ENCODE peak calls at places on chromosomes 11 and 22, in nine cellular contexts. C is heart right ventricle; M is adrenal gland; L is cardiac muscle cell; V is right lobe of liver; K is kidney; O is pancreas; W is CD8-positive, alpha-beta T cell; S is body of pancreas. D is an unnamed sample.
A peak's percentile ranks its signal among the peaks of the same experiment; 100 is the strongest.

GRCh38 chr11:47923667-47924066 is 56.7 kb upstream of the PTPRJ start:
- DNase-seq in V (no peak), S (peak; percentile 49), L (peak; percentile 57), M (peak; percentile 53), K (no peak), O (peak; percentile 52), C (peak; percentile 73), W (no peak), D (no peak)

GRCh38 chr11:69419662-69420061 is 61.8 kb upstream of the LINC01488 start:
- DNase-seq in O (no peak), L (no peak), W (no peak), C (no peak), K (peak; percentile 66), S (no peak), M (no peak), V (no peak), D (no peak)

GRCh38 chr22:44192098-44192810 is 11.5 kb downstream of the PARVG start:
- DNase-seq in C (no peak), W (peak; percentile 47), K (peak; percentile 73), L (peak; percentile 13), M (no peak), V (no peak), S (no peak), O (no peak), D (no peak)

GRCh38 chr11:120184946-120185677 is 25.7 kb upstream of the OAF start:
- DNase-seq in S (peak; percentile 83), C (peak; percentile 82), L (peak; percentile 72), V (peak; percentile 87), O (peak; percentile 79), M (peak; percentile 85), W (no peak), K (peak; percentile 87), D (no peak)

GRCh38 chr11:84922836-84923235 is 704.3 kb downstream of the DLG2 start:
- DNase-seq in W (no peak), S (no peak), O (no peak), V (no peak), K (no peak), L (no peak), C (no peak), M (no peak), D (no peak)

GRCh38 chr11:35714882-35715612 is 52.5 kb downstream of the TRIM44 start:
- DNase-seq in W (no peak), S (no peak), M (no peak), L (peak; percentile 14), C (no peak), V (no peak), K (no peak), O (no peak), D (no peak)

GRCh38 chr11:122363306-122363705 is 247.3 kb upstream of the BLID start:
- DNase-seq in O (no peak), L (no peak), S (no peak), V (no peak), W (no peak), M (no peak), K (no peak), C (no peak), D (no peak)

GRCh38 chr22:32335471-32335870 is 22.2 kb upstream of the RFPL3 start:
- DNase-seq in K (no peak), O (no peak), C (no peak), M (no peak), W (no peak), L (no peak), V (no peak), S (peak; percentile 4), D (no peak)

DNA sequence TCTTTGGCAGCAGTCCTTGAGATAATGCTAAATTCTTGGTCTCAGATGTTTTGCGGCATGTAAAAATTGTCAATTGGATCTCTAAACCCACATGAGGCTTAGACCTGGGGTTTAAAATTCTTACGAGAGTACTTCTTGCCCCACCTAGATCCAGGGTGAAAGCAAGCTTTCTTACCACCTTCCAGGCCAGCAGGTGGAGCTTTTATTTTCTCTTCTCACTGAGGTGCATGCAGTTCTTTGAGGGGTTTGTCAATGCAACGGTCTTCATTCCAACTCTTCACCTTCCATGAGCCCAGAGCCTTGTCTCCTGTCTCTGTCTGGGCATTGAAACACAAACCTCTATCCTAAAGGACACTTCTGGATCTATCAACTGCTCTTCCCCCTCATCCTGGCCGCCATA is 154.1 kb downstream of the MYO18B start:
- DNase-seq in O (no peak), C (no peak), V (no peak), L (no peak), W (no peak), M (no peak), S (no peak), K (no peak), D (no peak)
- TF ChIP-seq CTCF in O (no peak), C (no peak), V (peak; percentile 16), L (no peak), W (no peak), M (no peak), S (no peak), K (no peak), D (no peak)

GRCh38 chr11:64763804-64764611 is 4.2 kb upstream of the PYGM start:
- DNase-seq in W (peak; percentile 73), V (no peak), O (no peak), M (no peak), S (no peak), L (no peak), K (peak; percentile 51), C (no peak), D (no peak)

GRCh38 chr11:64765291-64765803 is 5.6 kb upstream of the PYGM start:
- DNase-seq in O (no peak), K (peak; percentile 70), W (no peak), C (no peak), L (no peak), M (no peak), S (no peak), V (peak; percentile 24), D (peak; percentile 46)

GRCh38 chr11:64762277-64762915 is 2.6 kb upstream of the PYGM start:
- DNase-seq in O (no peak), S (no peak), V (peak; percentile 2), K (peak; percentile 74), M (no peak), C (no peak), L (no peak), W (no peak), D (peak; percentile 53)

GRCh38 chr11:64764753-64765152 is 5.0 kb upstream of the PYGM start:
- DNase-seq in K (no peak), S (no peak), V (no peak), M (no peak), O (no peak), C (no peak), L (no peak), W (no peak), D (peak; percentile 41)

DNA sequence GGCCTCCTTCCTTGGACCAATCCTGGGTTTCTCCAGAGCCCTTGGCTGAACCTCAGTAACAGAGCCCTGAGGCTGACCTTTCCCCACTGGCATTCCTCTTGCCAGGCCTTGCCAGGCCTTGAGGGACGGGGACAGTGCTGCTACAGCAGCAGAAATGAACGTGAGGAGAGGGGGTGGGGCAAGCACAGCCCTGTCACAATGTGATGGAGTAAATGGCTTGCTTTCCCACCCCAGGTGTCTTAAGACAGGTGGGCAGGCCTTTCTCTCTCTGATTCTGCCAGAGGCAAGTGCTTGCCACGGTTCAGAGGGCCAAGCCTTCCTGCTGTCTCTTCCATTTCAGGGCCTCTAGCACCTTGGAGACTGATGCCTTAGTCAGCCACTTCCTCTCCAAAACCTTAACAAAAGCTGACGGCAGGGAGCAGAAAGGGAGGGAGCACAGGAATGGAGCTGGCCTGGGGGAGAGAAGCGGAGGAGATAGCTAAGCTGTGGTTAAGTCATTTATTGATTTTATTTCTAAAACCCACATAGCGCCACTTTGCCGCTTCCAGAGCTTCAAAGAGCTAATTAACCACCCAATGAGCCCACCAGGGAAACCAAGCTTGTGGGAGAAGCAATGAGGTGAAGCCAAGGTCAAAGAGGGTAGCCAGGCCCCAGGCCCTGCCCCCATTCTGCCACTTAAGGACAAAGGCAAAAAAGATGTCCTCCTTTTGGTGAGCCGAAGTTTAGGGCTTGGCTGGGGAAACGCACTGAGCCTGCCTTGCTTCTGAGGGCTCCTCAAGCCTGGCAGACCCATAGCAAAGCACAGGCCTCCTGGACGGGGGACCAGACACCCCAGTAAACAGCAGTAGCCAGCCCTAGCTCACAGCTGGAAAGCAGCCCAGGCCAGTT is 3.4 kb upstream of the PYGM start:
- DNase-seq in V (peak; percentile 21), W (peak; percentile 38), C (no peak), S (no peak), M (peak; percentile 80), O (no peak), K (peak; percentile 82), L (peak; percentile 68), D (peak; percentile 72)
- H3K4me3 ChIP-seq in V (no peak overlapping the region), W (peak overlapping the region; percentile 13), C (no peak overlapping the region), S (no peak overlapping the region), M (no peak overlapping the region), O (no peak overlapping the region), K (no peak overlapping the region), L (no peak overlapping the region), D (no peak overlapping the region)

DNA sequence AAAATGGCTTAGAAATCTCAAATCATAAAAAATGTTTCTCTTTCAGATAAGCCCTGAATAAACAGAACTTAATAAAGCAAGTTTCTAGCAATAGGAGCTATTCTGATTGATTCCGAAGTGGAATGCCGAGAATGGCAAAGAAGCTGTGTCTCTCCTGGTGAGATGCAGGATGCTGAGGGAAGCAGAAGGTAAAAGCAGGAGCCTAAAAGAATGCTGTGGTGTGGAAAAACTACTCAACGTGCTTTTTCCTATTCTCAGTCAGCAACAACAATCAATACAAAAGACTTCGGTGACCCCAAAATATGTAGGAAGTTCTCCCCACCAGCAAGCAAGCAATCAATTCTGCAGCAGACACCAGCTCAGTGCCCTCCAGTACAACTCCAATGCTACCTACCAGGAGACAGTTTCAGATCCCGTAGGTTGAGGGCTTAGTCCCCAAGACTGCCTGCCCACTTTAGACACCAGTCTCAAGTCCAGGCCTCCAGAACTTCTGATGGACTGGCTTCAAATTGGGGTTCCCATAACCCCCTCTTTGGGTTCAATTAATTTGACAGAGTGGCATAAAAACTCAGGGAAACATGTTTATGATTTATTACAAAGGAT is 6.6 kb downstream of the CTSC start:
- DNase-seq in W (no peak), M (no peak), L (no peak), V (no peak), K (no peak), C (no peak), S (no peak), O (no peak), D (no peak)
- H3K4me1 ChIP-seq in W (peaks cover 51% of the 10 kb centered on the region), M (no peaks in the 10 kb centered on the region), L (peaks cover 6% of the 10 kb centered on the region), V (no peaks in the 10 kb centered on the region), K (peaks cover 4% of the 10 kb centered on the region), C (no peaks in the 10 kb centered on the region), S (peaks cover 8% of the 10 kb centered on the region), O (no peaks in the 10 kb centered on the region), D (peaks cover 2% of the 10 kb centered on the region)

DNA sequence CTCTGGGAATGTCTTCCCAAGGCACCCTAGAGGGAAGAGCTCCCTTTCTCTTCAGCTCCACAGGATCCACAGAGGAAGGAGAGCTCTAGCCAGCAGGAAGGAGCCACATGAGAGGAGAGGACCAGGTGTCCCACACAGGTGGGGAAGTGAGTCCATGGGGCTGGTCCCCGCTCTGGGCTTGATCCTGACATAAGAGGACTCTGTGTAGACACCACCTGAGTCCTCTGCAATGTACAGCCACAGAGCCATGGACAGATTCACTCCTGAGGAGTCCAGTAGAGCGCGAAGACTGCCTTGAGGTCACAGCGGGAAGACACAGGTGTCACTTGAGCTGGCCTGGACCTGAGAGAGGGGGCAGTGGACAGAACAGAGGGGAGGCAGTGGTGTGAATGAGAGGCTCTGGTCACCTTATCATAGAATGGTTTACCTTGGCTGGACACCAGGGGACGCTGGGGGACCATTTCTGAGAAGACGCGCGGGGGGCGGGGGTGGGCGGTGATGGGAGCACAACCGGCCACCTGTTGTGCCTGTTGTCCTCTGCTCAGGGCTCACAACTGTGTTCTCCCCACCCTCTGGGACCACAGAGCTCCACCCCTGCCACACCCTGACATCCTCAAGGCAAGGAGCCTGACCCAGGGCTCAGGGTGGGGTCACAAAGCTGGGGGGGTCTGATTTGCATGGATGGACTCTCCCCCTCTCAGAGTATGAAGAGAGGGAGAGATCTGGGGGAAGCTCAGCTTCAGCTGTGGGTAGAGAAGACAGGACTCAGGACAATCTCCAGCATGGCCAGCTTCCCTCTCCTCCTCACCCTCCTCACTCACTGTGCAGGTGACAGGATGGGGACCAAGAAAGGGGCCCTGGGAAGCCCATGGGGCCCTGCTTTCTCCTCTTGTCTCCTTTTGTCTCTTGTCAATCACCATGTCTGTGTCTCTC is 128.2 kb downstream of the ZNF280B start:
- DNase-seq in S (no peak), K (no peak), O (no peak), W (no peak), L (no peak), C (no peak), M (no peak), V (no peak), D (no peak)
- TF ChIP-seq CTCF in S (no peak), K (no peak), O (no peak), W (no peak), L (no peak), C (no peak), M (no peak), V (peak; percentile 24), D (no peak)

D was measured in Peyer's patch.